ENCODE peak calls at places on chromosomes 3 and 15, in eight cellular contexts. C is glutamatergic neuron, X is progenitor cell of endocrine pancreas, S is left ventricle myocardium inferior, I is cardiac muscle cell, P is OCI-LY7, G is heart right ventricle, F is IMR-90. A is an unnamed sample.

GRCh38 chr15:62119224-62119925 is 45.7 kb downstream of the C2CD4B start:
- DNase-seq in F (peak), S (no peak), X (no peak), P (peak), C (no peak), G (peak), I (peak), A (no peak)

GRCh38 chr3:172201990-172202318 is 162.6 kb downstream of the FNDC3B start:
- DNase-seq in F (peak), P (no peak), I (peak), C (no peak), X (no peak), S (no peak), G (peak), A (no peak)

GRCh38 chr3:23199649-23200048 is 3.5 kb upstream of the UBE2E2 start:
- DNase-seq in C (no peak), X (no peak), F (no peak), P (no peak), G (no peak), I (no peak), S (no peak), A (no peak)

GRCh38 chr3:40211579-40211978 is 97.9 kb upstream of the EIF1B start:
- DNase-seq in S (no peak), F (no peak), X (no peak), I (peak), P (no peak), G (no peak), C (no peak), A (no peak)

GRCh38 chr15:92580933-92581445 is 74.6 kb downstream of the FAM174B start:
- DNase-seq in G (no peak), P (no peak), F (no peak), S (no peak), X (no peak), I (no peak), C (no peak), A (no peak)

GRCh38 chr15:95929232-95929846 is 401.2 kb upstream of the NR2F2 start:
- DNase-seq in I (peak), P (no peak), S (no peak), F (peak), G (no peak), X (no peak), C (no peak), A (no peak)

GRCh38 chr15:77607111-77607893 is 25.4 kb downstream of the LINGO1 start:
- DNase-seq in I (peak), P (no peak), F (peak), S (peak), X (no peak), G (no peak), C (peak), A (peak)

GRCh38 chr3:78096488-78097255 is 1056.8 kb downstream of the ROBO2 start:
- DNase-seq in X (no peak), G (no peak), P (no peak), I (no peak), C (no peak), F (peak), S (no peak), A (no peak)

GRCh38 chr15:89321521-89322410 is 12.9 kb downstream of the POLG start:
- DNase-seq in C (no peak), F (no peak), S (no peak), G (no peak), I (no peak), P (no peak), X (no peak), A (no peak)

DNA sequence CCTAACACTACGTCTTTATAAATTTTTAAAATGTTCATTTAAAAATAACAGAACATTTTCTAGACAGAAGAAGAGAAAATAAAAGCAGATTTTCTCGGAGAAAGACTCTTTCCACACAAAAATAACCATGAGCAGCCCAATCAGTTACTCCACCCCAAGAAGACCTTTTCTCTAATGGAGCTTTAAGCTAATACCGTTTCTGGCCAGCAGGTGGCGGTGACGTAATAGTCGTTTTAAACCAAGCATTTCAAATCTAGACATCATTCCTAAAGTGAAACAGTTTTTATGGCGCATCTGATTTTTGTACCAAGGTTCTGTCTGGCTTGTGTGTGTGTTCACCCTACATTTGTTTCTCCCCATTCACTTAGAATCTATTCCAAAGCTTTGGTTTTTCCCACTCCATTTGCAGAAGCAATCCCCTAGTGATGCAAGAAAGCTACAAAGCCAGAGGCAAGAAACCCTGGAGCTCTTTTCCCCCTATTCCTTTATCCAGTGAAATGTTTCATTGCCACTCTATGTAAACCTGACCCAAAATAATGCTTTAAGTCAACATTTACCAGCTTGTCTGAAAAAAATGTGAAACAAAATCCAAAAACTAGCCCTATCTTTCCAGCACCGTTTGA is 336.7 kb upstream of the IGF1R start:
- DNase-seq in G (peak), C (peak), F (peak), S (peak), X (peak), P (peak), I (peak), A (no peak)
- TF ChIP-seq CTCF in G (peak), C (peak), F (peak), S (peak), X (peak), P (peak), I (peak), A (peak)

GRCh38 chr15:99169769-99170311 is 65.0 kb downstream of the SYNM start:
- DNase-seq in S (no peak), X (no peak), F (peak), G (no peak), C (no peak), I (peak), P (no peak), A (no peak)
- TF ChIP-seq CTCF in S (no peak), X (no peak), F (no peak), G (no peak), C (no peak), I (no peak), P (no peak), A (no peak)

DNA sequence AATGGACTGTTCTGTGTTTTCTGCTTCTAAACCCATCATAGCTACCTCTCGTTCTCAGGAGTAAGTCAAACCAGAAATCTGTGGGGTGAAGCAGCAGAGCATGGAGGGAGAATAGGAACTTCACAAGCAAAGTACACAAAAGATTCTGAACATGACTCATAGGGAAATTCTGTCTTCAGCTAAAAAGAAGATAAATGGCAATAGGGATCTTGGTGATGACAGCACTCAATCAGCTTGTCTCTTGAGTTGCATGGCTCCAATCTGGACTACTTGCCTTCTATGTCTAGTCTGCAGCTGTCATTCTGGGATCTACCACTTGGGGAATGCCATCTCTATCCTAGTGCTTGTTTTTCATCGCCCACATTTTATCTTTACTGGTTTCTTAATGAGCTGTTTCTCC is 13.5 kb upstream of the GRAMD1C start:
- DNase-seq in S (no peak), P (peak), F (peak), C (no peak), X (no peak), G (no peak), I (peak), A (no peak)
- TF ChIP-seq CTCF in S (peak), P (peak), F (peak), C (peak), X (peak), G (no peak), I (peak), A (no peak)

GRCh38 chr15:101256756-101257155 is 4.9 kb upstream of the CHSY1 start:
- DNase-seq in S (no peak), C (no peak), G (no peak), X (no peak), F (no peak), P (peak), I (no peak), A (no peak)
- TF ChIP-seq CTCF in S (no peak), C (no peak), G (peak), X (peak), F (peak), P (peak), I (peak), A (peak)

DNA sequence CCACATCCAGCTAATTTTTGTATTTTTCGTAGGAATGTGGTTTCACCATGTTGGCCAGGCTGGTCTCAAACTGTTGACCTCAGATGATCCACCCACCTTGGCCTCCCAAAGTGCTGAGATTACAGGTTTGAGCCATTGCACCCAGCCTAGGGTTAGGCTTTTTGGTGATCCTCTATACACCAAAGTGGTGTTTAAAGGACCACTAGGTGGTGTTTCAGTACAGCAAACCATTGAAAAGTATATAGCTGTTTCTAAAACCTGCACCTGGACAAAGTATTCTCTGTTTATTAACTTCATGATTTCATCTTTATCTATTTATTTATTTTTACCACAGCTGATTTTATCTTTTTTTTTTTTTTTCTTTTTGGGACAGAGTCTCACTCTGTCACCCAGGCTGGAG is 68.4 kb downstream of the MINDY2 start:
- DNase-seq in I (peak), P (peak), G (no peak), C (no peak), S (no peak), X (no peak), F (peak), A (no peak)
- TF ChIP-seq CTCF in I (peak), P (peak), G (peak), C (no peak), S (peak), X (peak), F (peak), A (peak)

DNA sequence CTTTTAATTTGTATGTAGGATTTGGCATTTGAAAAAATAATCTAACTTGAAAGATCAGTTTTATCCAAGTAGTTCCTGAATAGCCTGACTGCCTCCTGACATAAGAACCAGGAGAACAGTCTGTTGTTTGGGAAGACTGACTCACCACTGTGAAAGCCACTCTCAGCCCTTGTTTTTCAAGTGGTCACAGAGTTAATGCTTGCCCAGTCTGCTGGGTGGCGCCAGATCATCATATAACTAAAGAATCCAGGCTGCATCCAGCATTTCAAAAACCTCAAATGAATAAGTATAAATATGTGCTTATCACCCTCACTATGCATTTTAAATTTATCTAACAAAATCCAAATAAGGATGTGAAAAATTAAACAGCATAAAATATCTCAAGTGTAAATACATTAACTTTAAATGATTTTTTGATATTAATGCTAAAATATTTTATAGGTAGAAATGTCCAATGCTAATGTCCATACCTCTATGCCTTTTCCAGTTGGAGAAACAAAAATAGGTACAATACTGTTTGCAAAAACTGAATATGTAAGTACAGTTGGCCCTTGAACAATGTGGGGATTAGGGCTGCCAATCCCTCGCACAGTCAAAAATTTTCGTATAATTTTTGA is 26.9 kb upstream of the ZBBX start:
- DNase-seq in F (peak), X (peak), S (no peak), C (peak), G (peak), P (peak), I (peak), A (no peak)
- TF ChIP-seq CTCF in F (peak), X (peak), S (peak), C (no peak), G (peak), P (peak), I (peak), A (peak)

GRCh38 chr15:23859008-23859407 is 171.9 kb upstream of the NDN start:
- DNase-seq in I (no peak), C (no peak), F (no peak), G (no peak), P (no peak), X (no peak), S (no peak), A (no peak)

GRCh38 chr15:23854535-23855252 is 167.6 kb upstream of the NDN start:
- DNase-seq in I (no peak), X (no peak), P (no peak), F (no peak), S (no peak), G (no peak), C (no peak), A (no peak)

GRCh38 chr15:23855260-23855659 is 168.2 kb upstream of the NDN start:
- DNase-seq in G (peak), F (no peak), X (no peak), C (no peak), I (no peak), S (no peak), P (no peak), A (no peak)

GRCh38 chr15:23855947-23856346 is 168.8 kb upstream of the NDN start:
- DNase-seq in X (no peak), I (no peak), P (no peak), C (no peak), G (no peak), F (no peak), S (no peak), A (no peak)

DNA sequence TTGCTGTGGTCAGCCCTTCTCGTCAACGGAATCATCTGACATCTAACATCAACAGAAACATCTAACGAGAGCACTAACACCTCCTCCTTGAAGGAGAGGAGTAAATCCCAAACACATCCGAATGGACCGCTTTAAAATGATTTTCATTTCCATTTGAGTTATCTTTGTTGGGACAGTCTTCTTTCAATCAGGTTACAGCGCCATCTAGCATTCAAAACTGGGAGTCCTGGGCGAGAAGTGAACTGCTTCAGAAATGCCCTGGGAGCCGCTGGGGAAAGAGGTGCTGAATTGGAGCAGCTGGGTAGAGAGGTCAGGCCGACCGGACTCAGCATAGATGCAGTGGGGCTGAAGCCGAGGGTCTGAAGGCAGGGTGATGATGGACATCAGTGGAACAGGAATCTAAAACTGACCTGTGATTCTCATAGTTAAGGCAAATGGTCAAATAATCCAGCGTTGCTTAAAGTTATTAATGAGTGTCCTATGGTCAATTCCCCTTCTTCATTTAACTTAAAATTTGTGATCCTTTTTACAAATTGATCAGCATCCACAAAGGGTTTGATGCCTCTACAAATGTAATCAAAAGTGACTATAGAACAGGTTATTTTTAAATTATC is 170.0 kb upstream of the NDN start:
- DNase-seq in G (peak), C (peak), F (peak), I (peak), X (peak), S (no peak), P (no peak), A (no peak)
- TF ChIP-seq CTCF in G (peak), C (peak), F (peak), I (peak), X (peak), S (peak), P (peak), A (peak)

GRCh38 chr3:182490601-182491485 is 302.5 kb upstream of the ATP11B start:
- DNase-seq in X (no peak), G (no peak), C (no peak), S (no peak), I (peak), F (no peak), P (peak), A (no peak)
- TF ChIP-seq CTCF in X (peak), G (peak), C (peak), S (peak), I (peak), F (no peak), P (peak), A (peak)

DNA sequence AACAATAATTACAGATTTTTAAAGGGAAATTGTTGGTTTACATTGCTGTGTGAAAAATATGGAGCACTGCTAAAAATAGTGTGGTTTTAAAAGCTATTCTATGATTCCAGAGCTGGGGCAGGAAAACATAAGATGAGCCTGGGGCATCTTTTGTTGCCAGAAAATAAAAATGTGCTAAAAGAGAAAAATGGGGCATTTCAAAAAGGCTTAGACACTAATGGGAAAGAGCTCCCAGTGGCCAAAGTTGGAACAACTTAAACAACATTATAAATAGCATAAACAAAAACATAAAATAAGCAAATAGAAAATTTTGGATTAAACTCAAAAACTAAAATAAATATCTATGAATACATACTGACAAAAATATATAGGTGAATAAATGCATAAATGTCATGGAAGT is 478.9 kb downstream of the NLGN1 start:
- DNase-seq in X (no peak), F (no peak), I (no peak), P (no peak), S (no peak), G (no peak), C (no peak), A (no peak)
- TF ChIP-seq CTCF in X (peak), F (peak), I (peak), P (peak), S (no peak), G (no peak), C (peak), A (no peak)

DNA sequence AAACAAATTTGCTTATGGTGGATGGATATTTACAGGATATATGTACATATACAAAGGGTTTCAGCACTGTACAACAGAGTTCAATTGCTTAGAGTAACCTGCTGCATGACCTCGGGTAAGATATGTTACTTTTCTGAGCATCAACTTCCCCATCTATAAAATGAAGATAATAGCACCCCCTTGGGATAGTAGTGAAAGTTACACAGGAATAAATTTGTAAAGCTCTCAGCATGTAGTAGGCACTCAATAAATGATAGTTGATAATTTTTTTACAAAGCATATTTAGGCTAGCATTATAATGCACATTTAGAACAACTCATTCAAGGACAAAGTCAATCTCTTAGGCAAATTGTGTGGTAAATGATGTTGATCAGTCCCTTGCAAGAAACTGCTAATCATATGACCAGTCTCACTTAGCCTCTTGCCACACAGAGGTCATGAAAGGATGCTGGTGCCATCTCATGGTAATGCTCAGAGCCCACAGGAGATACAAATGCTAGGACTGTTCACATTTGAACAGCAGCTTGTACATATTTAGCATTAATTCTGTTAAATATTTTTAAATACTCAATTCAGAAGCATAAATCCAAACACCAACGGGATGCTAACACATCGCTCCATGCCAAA is 123.9 kb downstream of the MAGI1 start:
- DNase-seq in P (no peak), G (no peak), I (no peak), C (no peak), S (no peak), F (no peak), X (no peak), A (no peak)
- TF ChIP-seq CTCF in P (peak), G (no peak), I (no peak), C (no peak), S (peak), F (peak), X (no peak), A (peak)

A was measured in D721Med.